ENCODE peak calls at places on chromosome 3, in ten cellular contexts. D, N, U, L, B, A, E, Y, J and Z are unnamed samples.

GRCh38 chr3:128278761-128279593 is 125.7 kb downstream of the EEFSEC start:
- DNase-seq in D (peak; percentile 84), N (no peak), U (peak; percentile 78), L (peak; percentile 42), B (peak; percentile 75), A (peak; percentile 83), E (peak; percentile 80), Y (no peak), J (peak; percentile 97), Z (peak; percentile 58)

GRCh38 chr3:73618461-73618860 is 6.3 kb downstream of the PDZRN3 start:
- DNase-seq in D (no peak), N (no peak), U (no peak), L (no peak), B (no peak), A (peak; percentile 36), E (no peak), Y (no peak), J (no peak), Z (no peak)

GRCh38 chr3:70264122-70264780 is 48.2 kb downstream of the MDFIC2 start:
- DNase-seq in D (no peak), N (no peak), U (no peak), L (no peak), B (no peak), A (no peak), E (peak; percentile 84), Y (no peak), J (peak; percentile 2), Z (no peak)

GRCh38 chr3:124934577-124934976 is at the start of gene MUC13:
- DNase-seq in D (no peak), N (no peak), U (no peak), L (no peak), B (no peak), A (no peak), E (peak; percentile 53), Y (no peak), J (no peak), Z (no peak)

GRCh38 chr3:32374788-32375595 is 16.7 kb upstream of the CMTM7 start:
- DNase-seq in D (peak; percentile 79), N (no peak), U (no peak), L (no peak), B (peak; percentile 54), A (peak; percentile 48), E (peak; percentile 81), Y (peak; percentile 63), J (peak; percentile 84), Z (no peak)

GRCh38 chr3:38455639-38456430 is 2.1 kb downstream of the ACVR2B start:
- DNase-seq in D (peak; percentile 8), N (no peak), U (no peak), L (no peak), B (peak; percentile 32), A (no peak), E (no peak), Y (no peak), J (peak; percentile 42), Z (peak; percentile 55)

GRCh38 chr3:165883866-165884478 is 46.7 kb upstream of the BCHE start:
- DNase-seq in D (no peak), N (no peak), U (no peak), L (no peak), B (no peak), A (no peak), E (no peak), Y (no peak), J (no peak), Z (no peak)

GRCh38 chr3:167406876-167407492 is 26.9 kb upstream of the ZBBX start:
- DNase-seq in D (peak; percentile 81), N (no peak), U (no peak), L (no peak), B (peak; percentile 14), A (peak; percentile 67), E (peak; percentile 80), Y (peak; percentile 58), J (peak; percentile 64), Z (no peak)

GRCh38 chr3:190560284-190560895 is 46.5 kb downstream of the IL1RAP start:
- DNase-seq in D (no peak), N (no peak), U (no peak), L (no peak), B (no peak), A (no peak), E (no peak), Y (no peak), J (no peak), Z (no peak)

GRCh38 chr3:115713247-115713646 is 89.9 kb downstream of the GAP43 start:
- DNase-seq in D (no peak), N (no peak), U (no peak), L (peak; percentile 77), B (no peak), A (peak; percentile 74), E (peak; percentile 35), Y (no peak), J (peak; percentile 29), Z (peak; percentile 65)

GRCh38 chr3:197542741-197543454 is 12.9 kb downstream of the BDH1 start:
- DNase-seq in D (no peak), N (no peak), U (peak; percentile 39), L (peak; percentile 54), B (peak; percentile 26), A (no peak), E (no peak), Y (no peak), J (no peak), Z (peak; percentile 74)

GRCh38 chr3:32198011-32198410 is 40.5 kb upstream of the CMTM8 start:
- DNase-seq in D (no peak), N (no peak), U (no peak), L (no peak), B (no peak), A (no peak), E (no peak), Y (no peak), J (no peak), Z (no peak)

GRCh38 chr3:5138214-5138981 is 16.3 kb downstream of the ARL8B start:
- DNase-seq in D (no peak), N (no peak), U (no peak), L (no peak), B (no peak), A (peak; percentile 32), E (peak; percentile 13), Y (no peak), J (no peak), Z (no peak)

GRCh38 chr3:31958721-31959152 is 22.3 kb downstream of the OSBPL10 start:
- DNase-seq in D (no peak), N (no peak), U (no peak), L (no peak), B (peak; percentile 26), A (no peak), E (peak; percentile 50), Y (no peak), J (no peak), Z (no peak)

GRCh38 chr3:50537421-50538129 is 30.0 kb downstream of the C3orf18 start:
- DNase-seq in D (no peak), N (no peak), U (no peak), L (no peak), B (no peak), A (no peak), E (no peak), Y (no peak), J (no peak), Z (no peak)

GRCh38 chr3:39917060-39917773 is 107.8 kb downstream of the MYRIP start:
- DNase-seq in D (no peak), N (no peak), U (no peak), L (no peak), B (no peak), A (no peak), E (no peak), Y (no peak), J (peak; percentile 26), Z (no peak)

GRCh38 chr3:124745092-124745491 is 14.8 kb downstream of the UMPS start:
- DNase-seq in D (no peak), N (no peak), U (no peak), L (no peak), B (no peak), A (no peak), E (no peak), Y (no peak), J (no peak), Z (no peak)

DNA sequence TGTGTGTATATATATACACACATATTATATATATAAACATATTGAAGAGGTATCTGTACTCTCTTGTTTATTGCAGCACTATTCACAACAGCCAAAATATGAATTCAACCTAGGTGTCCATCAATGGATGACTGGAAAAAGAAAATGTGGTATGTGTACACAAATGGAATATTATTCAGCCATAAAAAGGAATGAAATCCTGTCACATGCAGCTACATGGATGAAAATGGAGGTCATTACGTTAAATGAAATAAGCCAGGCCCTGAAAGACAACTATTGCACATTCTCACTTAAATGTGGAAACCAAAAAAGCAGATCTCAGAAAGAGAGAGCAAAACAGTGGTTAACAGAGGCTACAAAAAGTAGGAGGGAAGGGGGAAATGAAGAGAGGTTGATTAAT is 49.5 kb downstream of the CEP70 start:
- DNase-seq in D (no peak), N (no peak), U (no peak), L (no peak), B (no peak), A (no peak), E (no peak), Y (no peak), J (no peak), Z (no peak)
- H3K9me3 ChIP-seq in D (peaks cover 15% of the 10 kb centered on the region), N (peaks cover 39% of the 10 kb centered on the region), U (no peaks in the 10 kb centered on the region), L (no peaks in the 10 kb centered on the region), B (no peaks in the 10 kb centered on the region), A (no peaks in the 10 kb centered on the region), E (peaks cover 18% of the 10 kb centered on the region), Y (peaks cover 3% of the 10 kb centered on the region), J (no peaks in the 10 kb centered on the region), Z (peaks cover 60% of the 10 kb centered on the region)

DNA sequence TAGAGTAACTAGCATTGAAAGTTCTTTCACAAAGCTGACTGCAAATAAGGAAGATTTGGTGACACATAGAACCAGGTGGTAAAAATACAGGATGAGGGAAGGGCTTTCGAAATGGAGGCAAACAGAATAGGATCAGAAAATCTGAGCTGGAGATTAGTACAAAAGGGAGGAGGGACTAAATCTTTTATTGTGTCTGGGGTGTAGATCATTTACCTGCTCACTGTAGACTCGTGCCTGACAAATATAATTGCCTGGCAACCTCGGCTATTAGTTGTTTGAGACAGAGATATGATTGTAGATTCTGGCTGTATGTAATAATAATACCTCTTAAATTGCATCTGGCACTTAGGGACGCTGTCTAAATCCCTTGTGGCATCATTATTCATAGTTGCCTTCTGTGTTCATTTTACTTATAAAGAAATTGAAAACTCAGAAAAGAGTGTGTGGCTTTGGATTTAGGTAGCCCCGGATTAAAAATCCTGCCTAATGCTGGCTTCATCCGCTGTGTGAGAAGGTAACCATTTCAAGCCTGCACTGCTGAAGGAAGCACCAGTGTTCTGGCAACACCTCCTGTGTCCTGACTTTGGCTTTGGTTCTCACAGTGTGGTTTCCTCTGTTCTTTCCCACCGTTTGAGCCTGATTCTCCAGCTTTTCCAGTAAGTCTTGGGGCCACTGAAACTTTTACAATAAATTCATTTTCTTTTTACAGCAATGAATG is 25.0 kb upstream of the GPR160 start:
- DNase-seq in D (no peak), N (no peak), U (no peak), L (no peak), B (no peak), A (no peak), E (peak; percentile 36), Y (no peak), J (no peak), Z (no peak)
- H3K27ac ChIP-seq in D (no peak overlapping the region), N (no peak overlapping the region), U (no peak overlapping the region), L (no peak overlapping the region), B (no peak overlapping the region), A (no peak overlapping the region), E (peak overlapping the region; percentile 56), Y (no peak overlapping the region), J (no peak overlapping the region), Z (no peak overlapping the region)

GRCh38 chr3:71621802-71622537 is 38.4 kb upstream of the FOXP1 start:
- DNase-seq in D (no peak), N (no peak), U (no peak), L (no peak), B (no peak), A (no peak), E (no peak), Y (no peak), J (peak; percentile 21), Z (no peak)
- TF ChIP-seq CTCF in D (no peak), N (no peak), U (no peak), L (no peak), B (no peak), A (no peak), E (no peak), Y (no peak), J (no peak), Z (no peak)

GRCh38 chr3:138642226-138642926 is 33.8 kb downstream of the FAIM start:
- DNase-seq in D (no peak), N (no peak), U (no peak), L (no peak), B (no peak), A (no peak), E (no peak), Y (no peak), J (no peak), Z (no peak)
- H3K9me3 ChIP-seq in D (peaks cover 41% of the 10 kb centered on the region), N (peaks cover 37% of the 10 kb centered on the region), U (peaks cover 8% of the 10 kb centered on the region), L (no peaks in the 10 kb centered on the region), B (no peaks in the 10 kb centered on the region), A (no peaks in the 10 kb centered on the region), E (peaks cover 15% of the 10 kb centered on the region), Y (peaks cover 4% of the 10 kb centered on the region), J (no peaks in the 10 kb centered on the region), Z (peaks cover 42% of the 10 kb centered on the region)